ENCODE peak calls at places on chromosome 7, in four cellular contexts. W, Y, R and S are unnamed samples.

GRCh38 chr7:11376549-11376948 is 402.9 kb downstream of the PHF14 start:
- DNase-seq in R (no peak), Y (no peak), W (peak; percentile 14), S (no peak)

GRCh38 chr7:1559626-1560590 is 3.9 kb upstream of the TMEM184A start:
- DNase-seq in R (no peak), Y (no peak), W (no peak), S (no peak)

GRCh38 chr7:77393261-77393660 is 22.9 kb downstream of the GSAP start:
- DNase-seq in R (no peak), W (no peak), Y (no peak), S (no peak)

GRCh38 chr7:117648203-117648866 is 168.5 kb downstream of the CFTR start:
- DNase-seq in Y (no peak), R (no peak), W (no peak), S (no peak)

GRCh38 chr7:92057375-92057774 is 76.9 kb downstream of the CYP51A1 start:
- DNase-seq in Y (no peak), W (peak; percentile 67), R (no peak), S (peak; percentile 49)

GRCh38 chr7:75966209-75966961 is 28.0 kb downstream of the TMEM120A start:
- DNase-seq in Y (peak; percentile 90), R (peak; percentile 91), W (peak; percentile 91), S (no peak)

GRCh38 chr7:9082203-9082602 is 648.8 kb downstream of the NXPH1 start:
- DNase-seq in R (no peak), W (no peak), Y (no peak), S (no peak)

GRCh38 chr7:101618916-101619315 is 10.2 kb downstream of the MYL10 start:
- DNase-seq in W (no peak), Y (no peak), R (no peak), S (no peak)

GRCh38 chr7:111919690-111920179 is 286.5 kb downstream of the DOCK4 start:
- DNase-seq in Y (no peak), W (no peak), R (no peak), S (no peak)

GRCh38 chr7:14196555-14196954 is 207.1 kb upstream of the ETV1 start:
- DNase-seq in Y (no peak), R (no peak), W (no peak), S (no peak)

GRCh38 chr7:31521336-31522010 is 7.6 kb downstream of the ITPRID1 start:
- DNase-seq in R (no peak), W (no peak), Y (no peak), S (no peak)

GRCh38 chr7:105264707-105265106 is 124.0 kb downstream of the SRPK2 start:
- DNase-seq in Y (no peak), W (no peak), R (no peak), S (no peak)

GRCh38 chr7:11082121-11082520 is 108.4 kb downstream of the PHF14 start:
- DNase-seq in Y (no peak), W (no peak), R (no peak), S (no peak)

GRCh38 chr7:105538349-105538748 is 6.3 kb downstream of the RINT1 start:
- DNase-seq in R (no peak), Y (no peak), W (no peak), S (no peak)

GRCh38 chr7:111840528-111840927 is 278.2 kb upstream of the IMMP2L start:
- DNase-seq in Y (no peak), W (no peak), R (no peak), S (no peak)

GRCh38 chr7:91847881-91848599 is 32.5 kb downstream of the MTERF1 start:
- DNase-seq in R (no peak), Y (no peak), W (no peak), S (no peak)

GRCh38 chr7:2314209-2314955 is at the start of gene SNX8:
- DNase-seq in Y (peak; percentile 88), R (peak; percentile 96), W (peak; percentile 96), S (peak; percentile 94)

GRCh38 chr7:23434147-23434676 is 36.1 kb downstream of the IGF2BP3 start:
- DNase-seq in Y (no peak), W (no peak), R (no peak), S (no peak)

GRCh38 chr7:114865564-114865963 is 56.3 kb upstream of the MDFIC start:
- DNase-seq in R (peak; percentile 82), W (peak; percentile 55), Y (peak; percentile 73), S (peak; percentile 46)